ENCODE peak calls at places on chromosomes 4 and X, in ten cellular contexts. Q is IMR-90, P is sigmoid colon, X is heart left ventricle, J is gastrocnemius medialis, Y is uterus, T is tibial nerve, B is body of pancreas, V is adrenal gland, R is GM12878. L is an unnamed sample. For H3K4me1, the result is how much of the 10 kb centered on the place peaks cover.

GRCh38 chr4:137300776-137301175 is 231.5 kb downstream of the PCDH18 start:
- DNase-seq in X (no peak), T (no peak), P (no peak), Y (no peak), V (no peak), R (no peak), Q (peak), B (no peak), J (no peak), L (no peak)

GRCh38 chrX:134373736-134374135 is 86.2 kb upstream of the HPRT1 start:
- DNase-seq in Q (no peak), X (no peak), P (no peak), J (no peak), V (no peak), B (no peak), R (no peak), T (no peak), Y (no peak), L (no peak)

GRCh38 chrX:46704767-46705386 is 54.0 kb downstream of the SLC9A7 start:
- DNase-seq in B (no peak), R (peak), T (no peak), X (no peak), J (no peak), P (no peak), Y (no peak), Q (peak), V (no peak), L (no peak)

GRCh38 chr4:177740563-177740962 is 298.3 kb upstream of the AGA start:
- DNase-seq in J (no peak), V (no peak), T (no peak), Y (no peak), R (no peak), P (no peak), Q (peak), B (no peak), X (no peak), L (no peak)

GRCh38 chrX:39296472-39296871 is 495.2 kb downstream of the MID1IP1 start:
- DNase-seq in X (no peak), R (peak), V (no peak), T (no peak), Q (no peak), Y (no peak), B (no peak), P (no peak), J (no peak), L (no peak)

GRCh38 chr4:84578540-84579409 is 4.2 kb upstream of the CDS1 start:
- DNase-seq in R (no peak), X (peak), B (peak), T (peak), J (no peak), P (no peak), V (no peak), Y (no peak), Q (peak), L (no peak)

GRCh38 chr4:141016117-141016798 is 117.0 kb downstream of the RNF150 start:
- DNase-seq in B (no peak), X (peak), P (no peak), R (no peak), T (no peak), V (no peak), Q (no peak), Y (no peak), J (no peak), L (no peak)

GRCh38 chr4:54014761-54015160 is 49.6 kb downstream of the CHIC2 start:
- DNase-seq in Y (no peak), B (no peak), X (no peak), P (no peak), V (no peak), J (no peak), R (no peak), Q (no peak), T (no peak), L (no peak)

GRCh38 chrX:20053537-20053936 is 62.7 kb upstream of the BCLAF3 start:
- DNase-seq in Y (no peak), V (no peak), J (no peak), P (no peak), R (no peak), B (no peak), T (no peak), X (no peak), Q (no peak), L (no peak)

GRCh38 chrX:148836741-148837140 is 336.3 kb downstream of the AFF2 start:
- DNase-seq in J (no peak), R (no peak), X (no peak), Q (no peak), V (no peak), T (no peak), Y (no peak), P (no peak), B (no peak), L (no peak)

GRCh38 chrX:43707812-43708548 is 51.9 kb downstream of the MAOA start:
- DNase-seq in X (peak), V (peak), P (peak), R (no peak), T (peak), Q (no peak), Y (peak), B (peak), J (peak), L (no peak)

GRCh38 chr4:102392033-102392744 is 46.9 kb upstream of the SLC39A8 start:
- DNase-seq in X (no peak), Y (no peak), Q (no peak), V (no peak), J (no peak), P (no peak), T (no peak), R (no peak), B (no peak), L (no peak)

GRCh38 chrX:53630261-53630660 is 56.3 kb downstream of the HUWE1 start:
- DNase-seq in T (no peak), V (no peak), R (no peak), Y (no peak), J (no peak), B (no peak), Q (no peak), P (no peak), X (no peak), L (no peak)

GRCh38 chrX:44874481-44875184 is 1.6 kb downstream of the KDM6A start:
- DNase-seq in Q (peak), V (peak), X (peak), T (peak), J (peak), R (no peak), P (no peak), Y (peak), B (peak), L (no peak)

GRCh38 chrX:44872319-44872816 is 620 bp upstream of the KDM6A start:
- DNase-seq in Y (peak), P (peak), V (peak), T (peak), B (peak), J (peak), R (no peak), X (no peak), Q (peak), L (peak)

GRCh38 chrX:44873415-44874270 is 655 bp downstream of the KDM6A start:
- DNase-seq in B (peak), T (peak), Q (peak), Y (peak), V (peak), X (peak), P (peak), J (peak), R (no peak), L (peak)

GRCh38 chrX:44872817-44873414 is at the start of gene KDM6A:
- DNase-seq in Y (peak), B (peak), Q (peak), T (peak), R (peak), J (peak), V (peak), X (peak), P (peak), L (peak)

DNA sequence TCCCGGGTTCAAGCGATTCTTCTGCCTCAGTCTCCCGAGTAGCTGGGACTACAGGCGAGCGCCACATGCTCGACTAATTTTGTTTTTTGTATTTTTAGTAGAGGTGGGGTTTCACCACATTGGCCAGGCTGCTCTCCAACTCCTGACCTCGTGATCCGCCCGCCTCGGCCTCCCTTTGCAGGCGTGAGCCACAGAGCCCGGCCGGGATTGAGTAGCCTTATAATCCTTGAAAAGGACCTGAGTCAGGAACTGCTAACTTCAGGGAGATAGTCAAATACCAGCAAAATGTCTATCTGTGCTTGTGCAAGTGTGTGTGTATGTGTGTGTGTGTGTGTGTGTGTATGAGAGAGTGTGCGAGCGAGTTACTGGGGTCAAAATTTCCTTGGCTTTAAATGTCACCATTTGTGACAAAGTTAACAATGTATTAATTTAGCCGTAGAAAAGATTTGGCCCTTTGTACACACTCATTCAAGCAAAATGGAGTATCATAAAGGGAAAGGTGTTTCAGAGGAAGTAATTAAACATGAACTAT is 1.8 kb upstream of the KDM6A start:
- DNase-seq in B (peak), J (peak), Q (no peak), P (no peak), V (peak), R (no peak), X (peak), T (no peak), Y (no peak), L (no peak)
- H3K27ac ChIP-seq in B (no peak), J (peak), Q (no peak), P (peak), V (no peak), R (peak), X (peak), T (peak), Y (peak), L (no peak)

GRCh38 chrX:154749856-154750255 is 1.0 kb downstream of the GAB3 start:
- DNase-seq in X (no peak), J (no peak), Y (no peak), R (no peak), V (no peak), T (no peak), B (no peak), P (no peak), Q (no peak), L (no peak)

GRCh38 chrX:154751121-154751668 is 318 bp upstream of the GAB3 start:
- DNase-seq in Y (no peak), V (no peak), Q (no peak), P (no peak), X (peak), T (no peak), B (no peak), R (no peak), J (no peak), L (no peak)

GRCh38 chrX:154748712-154749339 is 2.1 kb downstream of the GAB3 start:
- DNase-seq in B (peak), T (peak), P (peak), V (peak), Q (peak), R (no peak), X (peak), Y (peak), J (no peak), L (no peak)

GRCh38 chrX:154751669-154752271 is 893 bp upstream of the GAB3 start:
- DNase-seq in J (no peak), V (no peak), B (no peak), Y (no peak), Q (no peak), P (no peak), R (no peak), T (no peak), X (peak), L (no peak)

GRCh38 chrX:154750301-154751120 is at the start of gene GAB3:
- DNase-seq in Q (peak), Y (no peak), R (no peak), X (peak), J (no peak), P (no peak), B (peak), V (no peak), T (no peak), L (no peak)
- TF ChIP-seq POLR2A in Q (no peak), Y (no peak), R (no peak), X (no peak), J (no peak), P (no peak), B (no peak), V (no peak), T (no peak), L (no peak)

GRCh38 chrX:10110316-10110932 is 46.4 kb upstream of the CLCN4 start:
- DNase-seq in T (no peak), X (no peak), J (no peak), Q (no peak), P (no peak), B (no peak), Y (no peak), V (no peak), R (no peak), L (no peak)

GRCh38 chrX:10109695-10110094 is 47.1 kb upstream of the CLCN4 start:
- DNase-seq in R (no peak), T (no peak), J (no peak), Q (no peak), P (peak), B (no peak), V (no peak), X (peak), Y (peak), L (no peak)

GRCh38 chrX:10110984-10111363 is 45.8 kb upstream of the CLCN4 start:
- DNase-seq in X (no peak), P (no peak), Q (no peak), R (peak), T (no peak), V (no peak), Y (no peak), J (no peak), B (no peak), L (no peak)

GRCh38 chrX:10106801-10107200 is 50.0 kb upstream of the CLCN4 start:
- DNase-seq in V (no peak), Q (no peak), J (no peak), X (no peak), R (no peak), T (no peak), Y (no peak), B (no peak), P (no peak), L (no peak)

DNA sequence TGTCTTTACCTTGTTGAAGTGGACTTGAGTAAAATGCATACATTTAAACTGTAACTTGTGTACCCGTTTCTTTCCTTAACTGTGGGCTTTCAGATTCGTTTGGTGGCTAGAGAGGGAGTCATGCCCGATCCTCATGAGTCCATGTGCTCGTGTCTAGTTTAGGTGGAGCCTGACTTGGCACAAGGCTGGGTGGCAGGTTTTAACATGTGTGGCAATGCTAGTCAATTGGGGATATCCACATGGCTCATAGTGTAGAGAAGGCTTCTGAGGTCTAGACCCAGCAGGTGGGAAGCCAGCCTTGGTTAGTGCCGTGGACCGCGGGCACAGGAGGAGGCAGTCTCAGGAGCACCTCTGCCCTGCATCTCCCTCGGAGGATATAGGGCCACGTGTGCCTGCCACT is 48.5 kb upstream of the CLCN4 start:
- DNase-seq in X (no peak), B (no peak), T (no peak), V (no peak), P (no peak), Q (no peak), R (no peak), J (no peak), Y (no peak), L (no peak)
- H3K4me1 ChIP-seq in X (under half), B (under half), T (under half), V (under half), P (under half), Q (under half), R (under half), J (under half), Y (under half), L (under half)

GRCh38 chr4:168850016-168850415 is 160.0 kb downstream of the CBR4 start:
- DNase-seq in B (no peak), R (no peak), T (no peak), P (no peak), X (no peak), Q (no peak), V (no peak), Y (no peak), J (no peak), L (no peak)
- H3K27ac ChIP-seq in B (no peak), R (no peak), T (peak), P (peak), X (peak), Q (peak), V (peak), Y (peak), J (peak), L (peak)

GRCh38 chr4:79211490-79211889 is 114.4 kb downstream of the NAA11 start:
- DNase-seq in P (no peak), Q (no peak), X (no peak), B (no peak), Y (no peak), T (no peak), R (no peak), V (no peak), J (no peak), L (no peak)
- TF ChIP-seq POLR2A in P (no peak), Q (no peak), X (no peak), B (no peak), Y (no peak), T (no peak), R (no peak), V (no peak), J (no peak), L (no peak)

DNA sequence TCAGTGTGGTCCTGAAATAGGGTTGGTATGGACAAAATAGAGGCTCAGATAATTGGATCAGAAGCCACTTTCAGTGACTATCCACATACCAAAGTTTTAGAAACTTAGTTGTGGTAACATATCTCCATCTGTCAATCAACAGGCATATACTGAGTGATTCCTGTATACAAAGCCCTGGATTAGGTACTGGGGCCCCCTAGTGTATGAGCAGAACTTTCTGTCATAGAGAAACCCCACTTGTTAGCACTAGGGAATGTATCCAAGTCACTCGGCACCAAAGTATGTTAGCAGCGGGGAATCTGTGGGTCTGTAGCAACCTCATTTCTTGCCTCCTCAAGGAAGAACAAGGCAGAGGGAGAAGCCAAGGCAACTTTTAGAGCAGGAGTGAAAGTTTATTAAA is 50.7 kb downstream of the MAP7D3 start:
- DNase-seq in Q (peak), P (no peak), V (no peak), T (no peak), Y (no peak), B (no peak), J (peak), X (no peak), R (no peak), L (no peak)
- H3K4me1 ChIP-seq in Q (under half), P (under half), V (under half), T (under half), Y (under half), B (under half), J (under half), X (under half), R (under half), L (under half)

DNA sequence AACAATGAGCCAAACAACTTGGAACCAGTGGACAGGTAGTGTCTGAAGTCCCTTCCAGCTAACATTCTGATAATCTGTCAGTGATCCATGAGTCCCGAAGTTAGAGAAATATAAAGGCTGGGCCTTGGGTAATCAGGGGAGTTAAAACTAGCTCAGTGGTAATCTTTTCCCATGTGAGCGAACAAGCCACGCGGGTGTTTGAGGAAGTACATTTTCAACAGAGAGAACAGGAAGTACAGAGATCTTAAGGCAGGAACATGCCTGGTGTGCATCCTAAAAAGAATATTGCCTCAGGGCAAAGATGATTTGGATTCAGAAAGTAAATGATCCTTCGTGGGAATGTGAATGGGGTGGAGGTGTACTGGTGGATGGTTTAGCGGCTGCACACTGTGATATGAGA is 42.9 kb downstream of the FNIP2 start:
- DNase-seq in Y (no peak), Q (no peak), B (no peak), P (no peak), T (peak), J (peak), R (no peak), X (peak), V (peak), L (no peak)
- H3K27ac ChIP-seq in Y (peak), Q (no peak), B (no peak), P (peak), T (peak), J (peak), R (peak), X (peak), V (peak), L (peak)